ENCODE peak calls at places on chromosomes 12 and 14, in six cellular contexts. Z is cardiac muscle cell; C is uterus; A is colonic mucosa; U is ascending aorta; Q is CD8-positive, alpha-beta memory T cell. G is an unnamed sample.

GRCh38 chr12:52946334-52946733 is 2.6 kb upstream of the KRT18 start:
- DNase-seq in A (no peak), C (no peak), U (no peak), Z (no peak), Q (no peak), G (no peak)

GRCh38 chr12:53190108-53190729 is 9.5 kb upstream of the CSAD start:
- DNase-seq in U (no peak), Q (peak; percentile 40), A (peak; percentile 43), Z (peak; percentile 76), C (peak; percentile 69), G (peak; percentile 74)

GRCh38 chr12:56020437-56021189 is at the start of gene IKZF4:
- DNase-seq in Q (no peak), Z (peak; percentile 80), A (peak; percentile 57), U (no peak), C (peak; percentile 85), G (peak; percentile 55)

GRCh38 chr14:68468437-68469207 is 324.2 kb downstream of the ZFP36L1 start:
- DNase-seq in Z (peak; percentile 67), A (no peak), U (no peak), Q (peak; percentile 9), C (no peak), G (no peak)

GRCh38 chr12:2138871-2139308 is 86.1 kb downstream of the CACNA1C start:
- DNase-seq in A (peak; percentile 48), Q (no peak), C (no peak), Z (no peak), U (no peak), G (no peak)

GRCh38 chr14:86954623-86955022 is 1038.4 kb downstream of the GALC start:
- DNase-seq in C (no peak), Z (no peak), Q (no peak), A (no peak), U (no peak), G (no peak)

GRCh38 chr12:32431025-32431424 is 31.7 kb downstream of the FGD4 start:
- DNase-seq in U (no peak), Q (no peak), C (no peak), A (no peak), Z (no peak), G (no peak)

GRCh38 chr14:52950410-52950897 is 396 bp downstream of the FERMT2 start:
- DNase-seq in Z (peak; percentile 50), Q (peak; percentile 7), A (peak; percentile 52), U (no peak), C (peak; percentile 65), G (peak; percentile 70)

GRCh38 chr14:63454863-63455622 is 88.1 kb downstream of the PPP2R5E start:
- DNase-seq in Z (peak; percentile 63), U (no peak), C (no peak), Q (no peak), A (no peak), G (peak; percentile 57)

GRCh38 chr12:57247041-57247440 is 3.9 kb downstream of the STAC3 start:
- DNase-seq in Q (no peak), A (no peak), U (no peak), C (no peak), Z (no peak), G (no peak)

GRCh38 chr14:30518867-30519266 is 40.1 kb upstream of the G2E3 start:
- DNase-seq in C (no peak), Z (no peak), U (no peak), A (no peak), Q (no peak), G (no peak)

GRCh38 chr12:110533607-110534006 is 31.5 kb downstream of the RAD9B start:
- DNase-seq in Q (no peak), U (no peak), Z (no peak), C (no peak), A (no peak), G (no peak)

GRCh38 chr12:112904571-112904970 is 2.2 kb upstream of the OAS1 start:
- DNase-seq in Z (peak; percentile 69), Q (no peak), C (no peak), U (no peak), A (peak; percentile 41), G (no peak)

GRCh38 chr12:116015525-116015924 is 262.0 kb downstream of the MED13L start:
- DNase-seq in U (no peak), Q (no peak), Z (peak; percentile 75), A (no peak), C (no peak), G (no peak)

GRCh38 chr14:99590746-99591555 is 13.1 kb downstream of the CCDC85C start:
- DNase-seq in U (no peak), C (peak; percentile 26), A (no peak), Q (no peak), Z (peak; percentile 43), G (peak; percentile 71)

GRCh38 chr12:69438539-69438938 is 31.6 kb upstream of the FRS2 start:
- DNase-seq in U (no peak), A (no peak), Z (no peak), C (no peak), Q (no peak), G (no peak)

GRCh38 chr14:68979021-68979721 is at the start of gene ACTN1:
- DNase-seq in A (peak; percentile 91), Z (peak; percentile 99), C (peak; percentile 95), U (peak; percentile 93), Q (peak; percentile 28), G (peak; percentile 95)

GRCh38 chr14:94110552-94111181 is at the start of gene IFI27:
- DNase-seq in U (peak; percentile 21), Z (peak; percentile 66), A (peak; percentile 82), C (peak; percentile 53), Q (no peak), G (no peak)

GRCh38 chr14:68792022-68792829 is 641 bp downstream of the ZFP36L1 start:
- DNase-seq in Z (no peak), C (peak; percentile 44), A (peak; percentile 56), U (no peak), Q (peak; percentile 28), G (no peak)

GRCh38 chr12:117134059-117134458 is 34.8 kb upstream of the TESC start:
- DNase-seq in U (no peak), Z (no peak), Q (peak; percentile 74), C (no peak), A (no peak), G (no peak)

GRCh38 chr14:96660667-96661066 is 136.5 kb upstream of the VRK1 start:
- DNase-seq in Z (no peak), C (no peak), U (no peak), Q (no peak), A (no peak), G (no peak)

GRCh38 chr12:57193706-57194245 is 22.8 kb upstream of the NXPH4 start:
- DNase-seq in A (no peak), Q (no peak), C (no peak), U (no peak), Z (no peak), G (no peak)

GRCh38 chr12:55072093-55072492 is 52.3 kb downstream of the NEUROD4 start:
- DNase-seq in A (peak; percentile 43), Z (peak; percentile 17), Q (peak; percentile 57), C (no peak), U (no peak), G (peak; percentile 35)

GRCh38 chr14:77002335-77002734 is 26.2 kb downstream of the IRF2BPL start:
- DNase-seq in A (no peak), Q (no peak), Z (no peak), C (no peak), U (no peak), G (no peak)

GRCh38 chr12:80257920-80258319 is 158.6 kb downstream of the OTOGL start:
- DNase-seq in U (no peak), A (no peak), Z (no peak), C (no peak), Q (no peak), G (no peak)

GRCh38 chr12:110475426-110475825 is 6.8 kb downstream of the FAM216A start:
- DNase-seq in Z (no peak), U (no peak), A (no peak), C (no peak), Q (no peak), G (no peak)

GRCh38 chr14:93276031-93276716 is 56.7 kb downstream of the BTBD7 start:
- DNase-seq in U (no peak), Z (no peak), Q (no peak), C (no peak), A (no peak), G (no peak)

GRCh38 chr14:101193126-101193844 is 289.8 kb upstream of the RTL1 start:
- DNase-seq in U (no peak), A (no peak), Q (no peak), Z (no peak), C (no peak), G (no peak)

GRCh38 chr14:51860164-51860835 is at the start of gene GNG2:
- DNase-seq in U (peak; percentile 38), Q (peak; percentile 85), C (peak; percentile 70), A (peak; percentile 88), Z (peak; percentile 92), G (peak; percentile 85)

GRCh38 chr14:103872492-103873113 is 25.2 kb upstream of the PPP1R13B start:
- DNase-seq in Z (no peak), C (no peak), Q (no peak), A (no peak), U (no peak), G (no peak)

GRCh38 chr14:99727096-99727870 is 43.2 kb downstream of the CYP46A1 start:
- DNase-seq in Q (no peak), Z (no peak), C (no peak), U (no peak), A (no peak), G (no peak)

GRCh38 chr12:12720052-12720451 is 2.9 kb downstream of the CDKN1B start:
- DNase-seq in Q (no peak), U (no peak), A (no peak), C (no peak), Z (no peak), G (no peak)
- H3K27me3 ChIP-seq in Q (no peaks in the 10 kb centered on the region), U (no peaks in the 10 kb centered on the region), A (no peaks in the 10 kb centered on the region), C (no peaks in the 10 kb centered on the region), Z (no peaks in the 10 kb centered on the region), G (no peaks in the 10 kb centered on the region)

GRCh38 chr12:48022676-48023385 is 18.6 kb upstream of the COL2A1 start:
- DNase-seq in Z (no peak), A (no peak), U (no peak), Q (no peak), C (no peak), G (no peak)
- H3K27me3 ChIP-seq in Z (peaks cover 23% of the 10 kb centered on the region), A (no peaks in the 10 kb centered on the region), U (no peaks in the 10 kb centered on the region), Q (no peaks in the 10 kb centered on the region), C (peaks cover 4% of the 10 kb centered on the region), G (peaks cover 13% of the 10 kb centered on the region)

GRCh38 chr14:73713206-73713803 is 879 bp downstream of the PNMA1 start:
- DNase-seq in Q (no peak), A (no peak), C (no peak), U (no peak), Z (no peak), G (no peak)

GRCh38 chr14:73710737-73711136 is 3.4 kb downstream of the PNMA1 start:
- DNase-seq in U (no peak), Q (no peak), Z (no peak), A (no peak), C (no peak), G (no peak)

GRCh38 chr14:73712540-73713141 is 1.5 kb downstream of the PNMA1 start:
- DNase-seq in Z (peak; percentile 19), A (peak; percentile 25), C (no peak), Q (no peak), U (no peak), G (peak; percentile 46)

GRCh38 chr14:73713804-73714655 is at the start of gene PNMA1:
- DNase-seq in Q (peak; percentile 86), Z (peak; percentile 85), U (peak; percentile 46), A (peak; percentile 87), C (peak; percentile 87), G (peak; percentile 95)

GRCh38 chr14:73712071-73712506 is 2.1 kb downstream of the PNMA1 start:
- DNase-seq in U (no peak), C (no peak), A (no peak), Q (no peak), Z (peak; percentile 12), G (no peak)
- H3K27me3 ChIP-seq in U (no peaks in the 10 kb centered on the region), C (no peaks in the 10 kb centered on the region), A (no peaks in the 10 kb centered on the region), Q (no peaks in the 10 kb centered on the region), Z (no peaks in the 10 kb centered on the region), G (no peaks in the 10 kb centered on the region)

GRCh38 chr14:88327497-88327896 is 4.4 kb upstream of the KCNK10 start:
- DNase-seq in Z (no peak), A (no peak), Q (no peak), U (no peak), C (no peak), G (no peak)
- H3K27me3 ChIP-seq in Z (peaks cover 99% of the 10 kb centered on the region), A (peaks cover 40% of the 10 kb centered on the region), Q (peaks cover 6% of the 10 kb centered on the region), U (no peaks in the 10 kb centered on the region), C (peaks cover 36% of the 10 kb centered on the region), G (peaks cover 67% of the 10 kb centered on the region)